ENCODE peak calls at places on chromosomes 12 and 14, in four cellular contexts. M is stomach, L is foreskin fibroblast, T is keratinocyte. E is an unnamed sample.

GRCh38 chr12:30794020-30794419 is 39.3 kb upstream of the CAPRIN2 start:
- DNase-seq in M (no peak), L (no peak), T (no peak), E (no peak)

GRCh38 chr12:51884676-51885229 is 3.1 kb upstream of the ANKRD33 start:
- DNase-seq in M (no peak), L (peak; percentile 78), T (peak; percentile 23), E (no peak)

GRCh38 chr12:65294863-65295262 is 16.4 kb downstream of the MSRB3 start:
- DNase-seq in M (no peak), L (no peak), T (no peak), E (no peak)

GRCh38 chr12:52849511-52849910 is 717 bp upstream of the KRT78 start:
- DNase-seq in M (no peak), L (no peak), T (no peak), E (no peak)

GRCh38 chr12:93766802-93767523 is 89.8 kb downstream of the CRADD start:
- DNase-seq in M (no peak), L (peak; percentile 88), T (no peak), E (no peak)

GRCh38 chr12:102879144-102879763 is 37.8 kb downstream of the PAH start:
- DNase-seq in M (no peak), L (peak; percentile 64), T (peak; percentile 44), E (no peak)

GRCh38 chr12:95733156-95733825 is 57.3 kb downstream of the NTN4 start:
- DNase-seq in M (no peak), L (peak; percentile 74), T (no peak), E (peak; percentile 86)

GRCh38 chr12:1798734-1799067 is 21.7 kb upstream of the LRTM2 start:
- DNase-seq in M (no peak), L (no peak), T (no peak), E (no peak)

GRCh38 chr14:99410019-99410418 is 70.6 kb downstream of the SETD3 start:
- DNase-seq in M (no peak), L (no peak), T (no peak), E (no peak)

GRCh38 chr14:83594874-83595273 is 1935.1 kb upstream of the FLRT2 start:
- DNase-seq in M (no peak), L (no peak), T (no peak), E (no peak)

GRCh38 chr12:39061576-39061975 is 156.2 kb upstream of the CPNE8 start:
- DNase-seq in M (no peak), L (no peak), T (no peak), E (no peak)

GRCh38 chr14:96754162-96754844 is 42.9 kb upstream of the VRK1 start:
- DNase-seq in M (no peak), L (no peak), T (peak; percentile 13), E (no peak)

GRCh38 chr14:99786423-99787051 is 6.7 kb upstream of the EML1 start:
- DNase-seq in M (no peak), L (no peak), T (no peak), E (no peak)

GRCh38 chr12:111401167-111401605 is 4.5 kb upstream of the SH2B3 start:
- DNase-seq in M (no peak), L (no peak), T (no peak), E (no peak)

GRCh38 chr12:65965358-65965757 is 141.1 kb downstream of the HMGA2 start:
- DNase-seq in M (no peak), L (peak; percentile 60), T (no peak), E (peak; percentile 53)

GRCh38 chr14:92600318-92601053 is 86.9 kb downstream of the RIN3 start:
- DNase-seq in M (no peak), L (peak; percentile 84), T (no peak), E (peak; percentile 62)

GRCh38 chr12:117118838-117119591 is 19.8 kb upstream of the TESC start:
- DNase-seq in M (no peak), L (no peak), T (no peak), E (no peak)

GRCh38 chr12:107657133-107657532 is 28.5 kb upstream of the PWP1 start:
- DNase-seq in M (no peak), L (no peak), T (no peak), E (no peak)

GRCh38 chr14:28707814-28708213 is 58.8 kb upstream of the FOXG1 start:
- DNase-seq in M (no peak), L (peak; percentile 35), T (no peak), E (peak; percentile 69)

GRCh38 chr14:41072776-41073175 is 533.9 kb upstream of the LRFN5 start:
- DNase-seq in M (no peak), L (no peak), T (no peak), E (no peak)

GRCh38 chr12:30286345-30286926 is 409.2 kb downstream of the IPO8 start:
- DNase-seq in M (no peak), L (peak; percentile 55), T (no peak), E (peak; percentile 13)

GRCh38 chr14:99731536-99732435 is 47.7 kb downstream of the CYP46A1 start:
- DNase-seq in M (no peak), L (no peak), T (no peak), E (no peak)

GRCh38 chr12:110006115-110006514 is 6.9 kb downstream of the ANKRD13A start:
- DNase-seq in M (no peak), L (no peak), T (no peak), E (no peak)

GRCh38 chr12:46590991-46591703 is 218.6 kb upstream of the SLC38A2 start:
- DNase-seq in M (no peak), L (no peak), T (no peak), E (no peak)

GRCh38 chr12:51846911-51847829 is 1.3 kb downstream of the FIGNL2 start:
- DNase-seq in M (no peak), L (peak; percentile 47), T (no peak), E (no peak)

GRCh38 chr12:124532331-124532750 is 35.1 kb downstream of the NCOR2 start:
- DNase-seq in M (no peak), L (no peak), T (no peak), E (no peak)

GRCh38 chr12:6563448-6564050 is 4.5 kb downstream of the NOP2 start:
- DNase-seq in M (peak; percentile 65), L (peak; percentile 70), T (no peak), E (no peak)

GRCh38 chr12:50248406-50248805 is 34.9 kb downstream of the LIMA1 start:
- DNase-seq in M (no peak), L (no peak), T (no peak), E (no peak)

GRCh38 chr12:1217191-1217949 is 226.3 kb downstream of the ERC1 start:
- DNase-seq in M (no peak), L (peak; percentile 82), T (no peak), E (peak; percentile 35)

GRCh38 chr12:62396750-62397149 is 69.9 kb upstream of the MON2 start:
- DNase-seq in M (no peak), L (no peak), T (no peak), E (no peak)

GRCh38 chr12:6958609-6959375 is 7.6 kb downstream of the PTPN6 start:
- DNase-seq in M (no peak), L (no peak), T (no peak), E (no peak)

GRCh38 chr12:48811454-48812090 is 6.7 kb upstream of the CACNB3 start:
- DNase-seq in M (no peak), L (peak; percentile 46), T (no peak), E (no peak)
- H3K4me3 ChIP-seq in M (no peak overlapping the region), L (peak overlapping the region; percentile 1), T (no peak overlapping the region), E (no peak overlapping the region)

GRCh38 chr14:60980811-60981625 is at the start of the genes SLC38A6 and TRMT5:
- DNase-seq in M (peak; percentile 94), L (peak; percentile 98), T (peak; percentile 59), E (peak; percentile 92)

GRCh38 chr14:60981626-60982455 is 796 bp downstream of the SLC38A6 start:
- DNase-seq in M (no peak), L (peak; percentile 90), T (no peak), E (peak; percentile 75)

GRCh38 chr14:60986500-60986899 is 5.5 kb downstream of the SLC38A6 start:
- DNase-seq in M (no peak), L (no peak), T (no peak), E (no peak)

DNA sequence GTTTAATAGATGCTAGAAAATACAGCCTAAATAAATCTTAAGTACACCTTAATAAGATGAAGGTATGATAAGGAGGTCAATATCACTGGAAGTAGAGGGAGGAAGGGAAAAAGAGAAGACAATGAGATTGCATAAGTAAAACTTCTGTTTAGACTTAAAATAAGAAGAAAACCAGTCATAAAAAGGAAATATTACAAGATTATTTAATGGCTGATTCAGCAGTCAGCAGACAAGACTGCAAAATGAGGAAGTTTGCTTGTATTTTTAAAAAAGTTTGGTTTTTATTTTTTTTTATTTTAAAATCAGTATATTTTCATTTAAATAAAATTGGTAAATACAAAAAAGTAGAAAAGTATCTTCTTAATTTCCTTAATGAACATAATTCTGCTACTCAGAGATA is 3.2 kb downstream of the SLC38A6 start:
- DNase-seq in M (no peak), L (no peak), T (no peak), E (no peak)
- H3K4me3 ChIP-seq in M (no peak overlapping the region), L (no peak overlapping the region), T (no peak overlapping the region), E (no peak overlapping the region)

DNA sequence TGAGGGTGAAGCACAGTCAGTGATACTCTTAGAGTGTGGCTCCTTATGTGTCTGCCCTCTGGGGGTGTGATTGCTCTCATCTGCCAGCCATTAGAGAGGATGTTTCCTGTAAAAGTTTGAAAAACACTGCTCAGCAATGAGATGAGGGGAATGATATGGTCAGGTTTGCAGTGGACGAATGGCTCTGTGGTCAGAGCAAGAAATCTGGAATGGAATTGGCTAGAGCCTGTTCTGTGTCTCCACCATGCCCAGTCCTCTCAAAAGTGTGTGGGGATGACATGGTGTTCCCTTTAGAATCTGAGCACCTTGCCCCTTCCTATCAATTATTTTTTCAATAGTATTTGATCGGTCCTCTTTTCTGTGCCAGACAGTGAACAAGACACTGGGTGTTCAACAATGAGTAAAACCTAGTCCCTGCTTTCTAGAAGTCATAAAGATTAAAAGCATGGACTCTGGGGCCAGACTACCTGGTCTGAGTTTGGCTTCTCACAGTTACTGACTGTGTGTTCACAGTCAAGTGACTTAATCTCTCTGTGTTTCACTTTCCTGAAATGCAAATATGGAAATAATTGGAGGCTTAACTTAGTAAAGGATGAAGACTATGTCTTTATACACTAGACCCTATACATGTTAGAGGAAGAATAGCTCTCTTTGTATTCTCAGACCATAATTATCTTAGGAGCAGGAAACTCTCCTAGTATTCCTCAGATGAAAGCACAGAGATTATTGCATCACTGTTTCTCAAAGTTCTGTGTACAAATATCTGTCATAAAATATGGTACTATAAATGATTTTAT is 1.6 kb downstream of the ACSS3 start:
- DNase-seq in M (no peak), L (peak; percentile 16), T (no peak), E (no peak)
- H3K4me3 ChIP-seq in M (peak overlapping the region; percentile 54), L (peak overlapping the region; percentile 69), T (no peak overlapping the region), E (no peak overlapping the region)

GRCh38 chr12:69555461-69555860 is 29.8 kb upstream of the CCT2 start:
- DNase-seq in M (no peak), L (peak; percentile 96), T (peak; percentile 72), E (peak; percentile 63)
- H3K4me3 ChIP-seq in M (no peak overlapping the region), L (no peak overlapping the region), T (no peak overlapping the region), E (no peak overlapping the region)

GRCh38 chr12:34344851-34345522 is 322.7 kb downstream of the ALG10 start:
- DNase-seq in M (no peak), L (no peak), T (no peak), E (no peak)
- H3K4me3 ChIP-seq in M (no peak overlapping the region), L (no peak overlapping the region), T (no peak overlapping the region), E (no peak overlapping the region)